ENCODE peak calls at places on chromosome 9, in ten cellular contexts. One of them, this sample, is unnamed.

GRCh38 chr9:63816742-63817621 is 1468.0 kb downstream of the FOXD4L5 start:
- DNase-seq in thyroid gland: peak; percentile 86
- DNase-seq in Calu3: peak; percentile 87
- DNase-seq in dorsolateral prefrontal cortex: peak; percentile 86
- DNase-seq in thoracic aorta: peak; percentile 25
- DNase-seq in CD4-positive, CD25-positive, alpha-beta regulatory T cell: peak; percentile 69
- DNase-seq in ovary: peak; percentile 47
- DNase-seq in lung: peak; percentile 88
- DNase-seq in GM18507: peak; percentile 47
- DNase-seq in GM12865: peak; percentile 95
- DNase-seq in this sample: peak; percentile 93

GRCh38 chr9:73073337-73074175 is 78.1 kb upstream of the ANXA1 start:
- DNase-seq in CD4-positive, CD25-positive, alpha-beta regulatory T cell: no peak
- DNase-seq in thyroid gland: no peak
- DNase-seq in dorsolateral prefrontal cortex: no peak
- DNase-seq in Calu3: no peak
- DNase-seq in thoracic aorta: no peak
- DNase-seq in GM18507: no peak
- DNase-seq in GM12865: no peak
- DNase-seq in lung: no peak
- DNase-seq in ovary: no peak
- DNase-seq in this sample: no peak

GRCh38 chr9:79257671-79258410 is 313.9 kb upstream of the TLE4 start:
- DNase-seq in CD4-positive, CD25-positive, alpha-beta regulatory T cell: no peak
- DNase-seq in lung: no peak
- DNase-seq in Calu3: no peak
- DNase-seq in ovary: no peak
- DNase-seq in dorsolateral prefrontal cortex: no peak
- DNase-seq in GM18507: no peak
- DNase-seq in thyroid gland: no peak
- DNase-seq in thoracic aorta: no peak
- DNase-seq in GM12865: no peak
- DNase-seq in this sample: no peak

GRCh38 chr9:76114144-76114543 is 223.7 kb downstream of the PCSK5 start:
- DNase-seq in thyroid gland: no peak
- DNase-seq in dorsolateral prefrontal cortex: no peak
- DNase-seq in lung: no peak
- DNase-seq in thoracic aorta: no peak
- DNase-seq in CD4-positive, CD25-positive, alpha-beta regulatory T cell: no peak
- DNase-seq in GM12865: no peak
- DNase-seq in Calu3: no peak
- DNase-seq in GM18507: no peak
- DNase-seq in ovary: peak; percentile 49
- DNase-seq in this sample: no peak

GRCh38 chr9:114334490-114334889 is 4.8 kb downstream of the ORM2 start:
- DNase-seq in Calu3: no peak
- DNase-seq in CD4-positive, CD25-positive, alpha-beta regulatory T cell: no peak
- DNase-seq in GM18507: no peak
- DNase-seq in lung: no peak
- DNase-seq in dorsolateral prefrontal cortex: no peak
- DNase-seq in ovary: no peak
- DNase-seq in thoracic aorta: no peak
- DNase-seq in thyroid gland: no peak
- DNase-seq in GM12865: no peak
- DNase-seq in this sample: no peak

GRCh38 chr9:76717611-76718010 is 46.6 kb upstream of the PCA3 start:
- DNase-seq in GM12865: no peak
- DNase-seq in GM18507: no peak
- DNase-seq in thoracic aorta: peak; percentile 41
- DNase-seq in Calu3: no peak
- DNase-seq in ovary: no peak
- DNase-seq in lung: no peak
- DNase-seq in CD4-positive, CD25-positive, alpha-beta regulatory T cell: no peak
- DNase-seq in thyroid gland: no peak
- DNase-seq in dorsolateral prefrontal cortex: no peak
- DNase-seq in this sample: no peak

GRCh38 chr9:125997510-125997823 is 250.3 kb downstream of the PBX3 start:
- DNase-seq in Calu3: no peak
- DNase-seq in dorsolateral prefrontal cortex: peak; percentile 30
- DNase-seq in ovary: no peak
- DNase-seq in GM12865: no peak
- DNase-seq in lung: peak; percentile 49
- DNase-seq in thoracic aorta: no peak
- DNase-seq in CD4-positive, CD25-positive, alpha-beta regulatory T cell: no peak
- DNase-seq in thyroid gland: peak; percentile 78
- DNase-seq in GM18507: no peak
- DNase-seq in this sample: no peak

GRCh38 chr9:136975624-136976023 is 1.7 kb upstream of the PTGDS start:
- DNase-seq in GM18507: no peak
- DNase-seq in GM12865: peak; percentile 44
- DNase-seq in CD4-positive, CD25-positive, alpha-beta regulatory T cell: peak; percentile 38
- DNase-seq in thoracic aorta: no peak
- DNase-seq in Calu3: no peak
- DNase-seq in lung: no peak
- DNase-seq in ovary: no peak
- DNase-seq in dorsolateral prefrontal cortex: peak; percentile 86
- DNase-seq in thyroid gland: no peak
- DNase-seq in this sample: peak; percentile 81

GRCh38 chr9:85212887-85213286 is 528.9 kb downstream of the AGTPBP1 start:
- DNase-seq in lung: no peak
- DNase-seq in CD4-positive, CD25-positive, alpha-beta regulatory T cell: no peak
- DNase-seq in dorsolateral prefrontal cortex: no peak
- DNase-seq in Calu3: peak; percentile 66
- DNase-seq in thoracic aorta: no peak
- DNase-seq in thyroid gland: no peak
- DNase-seq in GM18507: no peak
- DNase-seq in ovary: no peak
- DNase-seq in GM12865: no peak
- DNase-seq in this sample: no peak

GRCh38 chr9:28538132-28538531 is 964.9 kb upstream of the C9orf72 start:
- DNase-seq in GM18507: no peak
- DNase-seq in dorsolateral prefrontal cortex: no peak
- DNase-seq in ovary: no peak
- DNase-seq in thyroid gland: no peak
- DNase-seq in thoracic aorta: no peak
- DNase-seq in GM12865: no peak
- DNase-seq in Calu3: no peak
- DNase-seq in lung: no peak
- DNase-seq in CD4-positive, CD25-positive, alpha-beta regulatory T cell: no peak
- DNase-seq in this sample: no peak

GRCh38 chr9:118721276-118721675 is 648.0 kb downstream of the BRINP1 start:
- DNase-seq in CD4-positive, CD25-positive, alpha-beta regulatory T cell: no peak
- DNase-seq in thoracic aorta: no peak
- DNase-seq in ovary: no peak
- DNase-seq in thyroid gland: no peak
- DNase-seq in dorsolateral prefrontal cortex: no peak
- DNase-seq in lung: no peak
- DNase-seq in Calu3: no peak
- DNase-seq in GM12865: no peak
- DNase-seq in GM18507: no peak
- DNase-seq in this sample: no peak

GRCh38 chr9:98881836-98882568 is 61.7 kb upstream of the COL15A1 start:
- DNase-seq in GM18507: no peak
- DNase-seq in ovary: no peak
- DNase-seq in lung: no peak
- DNase-seq in thyroid gland: no peak
- DNase-seq in thoracic aorta: no peak
- DNase-seq in Calu3: no peak
- DNase-seq in dorsolateral prefrontal cortex: no peak
- DNase-seq in CD4-positive, CD25-positive, alpha-beta regulatory T cell: no peak
- DNase-seq in GM12865: no peak
- DNase-seq in this sample: no peak

GRCh38 chr9:130240410-130241197 is 25.0 kb upstream of the HMCN2 start:
- DNase-seq in GM18507: peak; percentile 32
- DNase-seq in lung: peak; percentile 67
- DNase-seq in CD4-positive, CD25-positive, alpha-beta regulatory T cell: peak; percentile 62
- DNase-seq in Calu3: peak; percentile 58
- DNase-seq in thyroid gland: peak; percentile 68
- DNase-seq in dorsolateral prefrontal cortex: peak; percentile 65
- DNase-seq in thoracic aorta: no peak
- DNase-seq in GM12865: peak; percentile 70
- DNase-seq in ovary: no peak
- DNase-seq in this sample: peak; percentile 79

This sample was measured in cerebellum.